ENCODE peak calls at places on chromosomes 7 and 10, in nine cellular contexts. R, G, X, A, B, Y, N, O and T are unnamed samples.

GRCh38 chr7:79741684-79742083 is 288.2 kb upstream of the MAGI2 start:
- DNase-seq in R (no peak), G (no peak), X (no peak), A (no peak), B (no peak), Y (peak), N (no peak), O (no peak), T (no peak)

GRCh38 chr7:28556036-28556435 is 143.7 kb downstream of the CREB5 start:
- DNase-seq in R (no peak), G (no peak), X (no peak), A (no peak), B (no peak), Y (no peak), N (no peak), O (no peak), T (no peak)

GRCh38 chr7:149625339-149625946 is 127.8 kb upstream of the ZNF746 start:
- DNase-seq in R (peak), G (peak), X (peak), A (peak), B (peak), Y (peak), N (peak), O (peak), T (no peak)

GRCh38 chr7:54960517-54960916 is 58.3 kb upstream of the EGFR start:
- DNase-seq in R (no peak), G (no peak), X (no peak), A (peak), B (no peak), Y (peak), N (peak), O (no peak), T (peak)

GRCh38 chr10:132427071-132427771 is 30.2 kb downstream of the PWWP2B start:
- DNase-seq in R (no peak), G (no peak), X (no peak), A (no peak), B (no peak), Y (no peak), N (no peak), O (no peak), T (no peak)

GRCh38 chr10:10092581-10092980 is 925.1 kb upstream of the CELF2 start:
- DNase-seq in R (no peak), G (no peak), X (peak), A (peak), B (no peak), Y (peak), N (no peak), O (no peak), T (no peak)

GRCh38 chr10:44788147-44788819 is 122.9 kb upstream of the TMEM72 start:
- DNase-seq in R (no peak), G (no peak), X (no peak), A (no peak), B (no peak), Y (peak), N (no peak), O (no peak), T (no peak)

GRCh38 chr7:52423251-52423650 is 612.2 kb upstream of the POM121L12 start:
- DNase-seq in R (no peak), G (no peak), X (no peak), A (no peak), B (no peak), Y (no peak), N (no peak), O (no peak), T (no peak)

GRCh38 chr10:44369296-44369695 is 15.6 kb downstream of the CXCL12 start:
- DNase-seq in R (no peak), G (no peak), X (no peak), A (peak), B (no peak), Y (no peak), N (no peak), O (peak), T (no peak)

GRCh38 chr7:130865408-130866236 is 131.6 kb upstream of the KLF14 start:
- DNase-seq in R (peak), G (no peak), X (peak), A (no peak), B (no peak), Y (peak), N (peak), O (no peak), T (peak)

GRCh38 chr7:119472398-119473038 is 800.5 kb upstream of the KCND2 start:
- DNase-seq in R (no peak), G (no peak), X (peak), A (no peak), B (no peak), Y (no peak), N (peak), O (no peak), T (no peak)

GRCh38 chr7:70678621-70679251 is 453.2 kb upstream of the GALNT17 start:
- DNase-seq in R (no peak), G (no peak), X (peak), A (peak), B (no peak), Y (peak), N (peak), O (no peak), T (no peak)

GRCh38 chr7:50595538-50596102 is 30.4 kb upstream of the DDC start:
- DNase-seq in R (no peak), G (no peak), X (peak), A (peak), B (no peak), Y (peak), N (peak), O (peak), T (no peak)

GRCh38 chr7:142168746-142169145 is 57.2 kb downstream of the MGAM2 start:
- DNase-seq in R (no peak), G (no peak), X (peak), A (no peak), B (no peak), Y (peak), N (peak), O (no peak), T (peak)

GRCh38 chr7:44973610-44974401 is 5.0 kb downstream of the MYO1G start:
- DNase-seq in R (peak), G (no peak), X (peak), A (no peak), B (no peak), Y (peak), N (peak), O (no peak), T (peak)

GRCh38 chr10:71921319-71922027 is 42.7 kb upstream of the CHST3 start:
- DNase-seq in R (no peak), G (no peak), X (no peak), A (no peak), B (no peak), Y (peak), N (no peak), O (no peak), T (no peak)

GRCh38 chr10:25015927-25016348 is at the start of gene ENKUR:
- DNase-seq in R (peak), G (peak), X (peak), A (peak), B (peak), Y (peak), N (peak), O (peak), T (peak)

GRCh38 chr10:50279489-50279888 is 28.2 kb upstream of the ASAH2 start:
- DNase-seq in R (no peak), G (no peak), X (peak), A (no peak), B (no peak), Y (no peak), N (peak), O (no peak), T (peak)

DNA sequence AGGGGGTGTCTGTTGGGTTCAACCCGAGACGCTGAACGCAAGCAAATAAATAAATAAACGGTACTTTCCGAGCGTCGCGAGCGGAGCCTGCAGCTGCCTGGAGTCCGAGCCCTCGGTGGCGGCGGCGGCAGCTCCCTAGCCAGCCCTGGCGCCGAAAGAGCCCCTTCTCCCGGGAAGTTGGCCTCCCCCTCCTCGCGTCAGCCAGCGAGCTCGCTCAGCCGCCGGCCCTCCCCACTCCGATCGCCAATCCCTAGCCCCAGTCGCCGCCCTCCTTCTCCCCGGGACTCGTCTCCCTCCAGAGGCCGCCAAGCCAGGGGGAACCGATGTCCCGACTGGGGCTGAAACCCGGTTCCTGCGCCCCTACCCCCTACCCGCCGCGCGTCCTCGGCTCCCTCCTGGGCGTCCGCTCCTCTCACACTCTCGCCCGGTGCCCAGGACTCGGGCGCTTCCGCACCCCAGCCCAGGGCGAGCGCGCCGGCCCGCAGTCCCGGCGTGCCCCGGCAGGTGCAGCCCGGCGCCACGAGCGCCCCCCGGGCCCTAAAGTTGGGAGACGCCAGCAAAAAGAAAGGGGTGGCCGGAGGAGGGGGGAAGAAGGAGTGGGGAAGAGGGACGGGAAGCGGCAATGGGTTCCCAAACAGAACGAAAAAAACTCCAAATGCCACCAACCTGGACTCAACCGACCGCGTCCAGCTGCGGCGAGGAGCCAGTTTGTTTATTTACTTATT is at the start of gene GFRA1:
- DNase-seq in R (no peak), G (no peak), X (peak), A (no peak), B (no peak), Y (no peak), N (peak), O (no peak), T (no peak)
- TF ChIP-seq CTCF in R (no peak), G (no peak), X (peak), A (no peak), B (no peak), Y (no peak), N (no peak), O (peak), T (no peak)

GRCh38 chr10:69731184-69731583 is 70.5 kb upstream of the COL13A1 start:
- DNase-seq in R (no peak), G (no peak), X (peak), A (peak), B (no peak), Y (peak), N (no peak), O (peak), T (no peak)
- TF ChIP-seq CTCF in R (no peak), G (no peak), X (peak), A (no peak), B (no peak), Y (peak), N (no peak), O (peak), T (no peak)

GRCh38 chr10:70538195-70538520 is 59.6 kb downstream of the PALD1 start:
- DNase-seq in R (no peak), G (no peak), X (no peak), A (no peak), B (no peak), Y (no peak), N (no peak), O (no peak), T (no peak)

GRCh38 chr10:70539471-70539870 is 60.9 kb downstream of the PALD1 start:
- DNase-seq in R (no peak), G (no peak), X (no peak), A (no peak), B (no peak), Y (no peak), N (no peak), O (no peak), T (no peak)

GRCh38 chr10:70536196-70536920 is 57.8 kb downstream of the PALD1 start:
- DNase-seq in R (no peak), G (no peak), X (no peak), A (no peak), B (no peak), Y (peak), N (no peak), O (no peak), T (no peak)

GRCh38 chr10:70538731-70539338 is 60.3 kb downstream of the PALD1 start:
- DNase-seq in R (no peak), G (no peak), X (no peak), A (no peak), B (no peak), Y (no peak), N (no peak), O (no peak), T (no peak)

DNA sequence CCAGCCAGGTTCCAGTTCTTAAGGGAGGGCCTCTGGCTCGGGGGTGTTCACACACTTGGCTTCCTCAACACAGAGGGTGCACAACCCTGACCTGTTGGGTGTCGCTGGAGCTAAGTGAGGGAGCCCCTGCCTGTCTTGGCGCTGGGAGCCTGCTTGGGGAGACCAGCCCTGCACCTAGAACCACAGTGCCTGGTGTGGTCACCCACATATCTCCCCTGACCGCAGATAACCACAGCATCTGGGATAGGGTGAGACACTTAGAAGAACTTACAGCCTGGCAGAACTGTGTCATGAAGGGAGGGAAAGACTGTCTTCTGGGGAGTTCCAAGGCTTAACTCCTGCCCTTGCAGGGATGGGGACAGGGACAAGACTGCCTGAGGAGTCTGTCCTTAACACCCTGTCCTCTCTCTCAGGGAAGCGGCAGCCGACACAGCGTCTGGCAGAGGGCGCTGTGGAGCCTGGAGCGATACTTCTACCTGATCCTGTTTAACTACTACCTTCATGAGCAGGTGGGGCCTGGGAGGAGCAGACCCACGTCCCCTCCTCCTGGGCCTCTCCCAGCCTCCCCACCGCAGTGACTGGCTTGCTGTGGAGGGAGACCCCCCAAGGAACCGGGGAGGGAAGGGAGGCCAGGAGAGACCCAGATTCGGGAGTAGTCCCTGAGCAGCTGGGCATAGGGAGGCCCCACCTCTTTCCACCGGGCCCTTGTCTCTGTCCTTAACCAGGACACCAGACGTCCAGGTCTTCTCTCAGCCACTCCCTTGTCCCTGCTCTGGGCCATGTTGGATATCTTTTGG is 59.0 kb downstream of the PALD1 start:
- DNase-seq in R (peak), G (no peak), X (peak), A (no peak), B (no peak), Y (no peak), N (peak), O (no peak), T (no peak)
- TF ChIP-seq CTCF in R (peak), G (no peak), X (peak), A (peak), B (no peak), Y (peak), N (peak), O (peak), T (peak)

DNA sequence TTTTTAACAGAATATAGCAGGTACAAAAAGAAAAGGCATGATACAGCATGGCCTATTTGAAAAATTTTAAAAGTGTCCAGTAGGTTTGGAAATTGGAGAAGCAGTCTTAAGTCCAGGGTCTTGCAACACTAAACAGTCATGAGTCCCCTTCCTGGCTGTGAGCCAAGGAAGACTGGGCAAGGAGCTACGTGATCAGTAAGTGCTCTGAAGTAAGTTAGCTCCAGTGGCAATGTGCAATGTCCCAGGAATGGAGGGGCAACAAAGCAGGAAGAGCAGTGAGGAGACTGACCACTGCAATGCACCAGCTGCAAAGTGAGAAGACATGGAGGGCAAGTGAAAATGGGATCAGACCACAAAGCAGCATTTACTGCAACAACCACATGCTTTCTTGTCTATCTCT is 72.9 kb upstream of the GRID1 start:
- DNase-seq in R (peak), G (no peak), X (no peak), A (peak), B (peak), Y (peak), N (peak), O (peak), T (no peak)
- TF ChIP-seq CTCF in R (no peak), G (no peak), X (no peak), A (peak), B (no peak), Y (peak), N (no peak), O (no peak), T (no peak)

GRCh38 chr10:98262571-98262970 is 5.4 kb downstream of the LOXL4 start:
- DNase-seq in R (peak), G (no peak), X (peak), A (peak), B (no peak), Y (peak), N (peak), O (peak), T (no peak)
- TF ChIP-seq CTCF in R (peak), G (no peak), X (peak), A (peak), B (no peak), Y (peak), N (peak), O (peak), T (peak)